ENCODE peak calls at places on chromosomes 5 and 9, in nine cellular contexts. One of them, this sample, is unnamed.

GRCh38 chr5:5340206-5340729 is 82.2 kb upstream of the ICE1 start:
- DNase-seq in LoVo: peak
- DNase-seq in ACHN: peak
- DNase-seq in aorta: peak
- DNase-seq in BJ: peak
- DNase-seq in activated naive CD8-positive, alpha-beta T cell treated with anti-CD3 and anti-CD28 coated beads for 36 hours: no peak
- DNase-seq in NB4: peak
- DNase-seq in T-cell: no peak
- DNase-seq in HuH-7: no peak
- DNase-seq in this sample: peak

GRCh38 chr5:124725040-124725434 is 21.4 kb downstream of the ZNF608 start:
- DNase-seq in LoVo: no peak
- DNase-seq in ACHN: no peak
- DNase-seq in aorta: no peak
- DNase-seq in BJ: no peak
- DNase-seq in activated naive CD8-positive, alpha-beta T cell treated with anti-CD3 and anti-CD28 coated beads for 36 hours: no peak
- DNase-seq in NB4: peak
- DNase-seq in T-cell: no peak
- DNase-seq in HuH-7: no peak
- DNase-seq in this sample: no peak

GRCh38 chr5:173196133-173196952 is 38.7 kb downstream of the NKX2-5 start:
- DNase-seq in LoVo: no peak
- DNase-seq in ACHN: no peak
- DNase-seq in aorta: no peak
- DNase-seq in BJ: no peak
- DNase-seq in activated naive CD8-positive, alpha-beta T cell treated with anti-CD3 and anti-CD28 coated beads for 36 hours: no peak
- DNase-seq in NB4: no peak
- DNase-seq in T-cell: no peak
- DNase-seq in HuH-7: no peak
- DNase-seq in this sample: no peak

GRCh38 chr9:10613413-10613812 is 611 bp upstream of the PTPRD start:
- DNase-seq in LoVo: no peak
- DNase-seq in ACHN: no peak
- DNase-seq in aorta: no peak
- DNase-seq in BJ: no peak
- DNase-seq in activated naive CD8-positive, alpha-beta T cell treated with anti-CD3 and anti-CD28 coated beads for 36 hours: no peak
- DNase-seq in NB4: no peak
- DNase-seq in T-cell: no peak
- DNase-seq in HuH-7: no peak
- DNase-seq in this sample: no peak

GRCh38 chr5:148768801-148769415 is 57.5 kb upstream of the ADRB2 start:
- DNase-seq in LoVo: no peak
- DNase-seq in ACHN: no peak
- DNase-seq in aorta: no peak
- DNase-seq in BJ: no peak
- DNase-seq in activated naive CD8-positive, alpha-beta T cell treated with anti-CD3 and anti-CD28 coated beads for 36 hours: no peak
- DNase-seq in NB4: peak
- DNase-seq in T-cell: no peak
- DNase-seq in HuH-7: no peak
- DNase-seq in this sample: no peak

GRCh38 chr5:159588930-159589329 is 258.6 kb upstream of the IL12B start:
- DNase-seq in LoVo: no peak
- DNase-seq in ACHN: no peak
- DNase-seq in aorta: no peak
- DNase-seq in BJ: no peak
- DNase-seq in activated naive CD8-positive, alpha-beta T cell treated with anti-CD3 and anti-CD28 coated beads for 36 hours: no peak
- DNase-seq in NB4: no peak
- DNase-seq in T-cell: no peak
- DNase-seq in HuH-7: no peak
- DNase-seq in this sample: no peak

GRCh38 chr5:114223866-114224265 is 138.0 kb upstream of the KCNN2 start:
- DNase-seq in LoVo: peak
- DNase-seq in ACHN: peak
- DNase-seq in aorta: no peak
- DNase-seq in BJ: no peak
- DNase-seq in activated naive CD8-positive, alpha-beta T cell treated with anti-CD3 and anti-CD28 coated beads for 36 hours: no peak
- DNase-seq in NB4: peak
- DNase-seq in T-cell: no peak
- DNase-seq in HuH-7: peak
- DNase-seq in this sample: peak

GRCh38 chr5:10685103-10685502 is 75.9 kb downstream of the DAP start:
- DNase-seq in LoVo: no peak
- DNase-seq in ACHN: no peak
- DNase-seq in aorta: no peak
- DNase-seq in BJ: no peak
- DNase-seq in activated naive CD8-positive, alpha-beta T cell treated with anti-CD3 and anti-CD28 coated beads for 36 hours: no peak
- DNase-seq in NB4: no peak
- DNase-seq in T-cell: no peak
- DNase-seq in HuH-7: no peak
- DNase-seq in this sample: no peak

GRCh38 chr5:72347801-72348305 is 27.7 kb downstream of the PTCD2 start:
- DNase-seq in LoVo: no peak
- DNase-seq in ACHN: peak
- DNase-seq in aorta: no peak
- DNase-seq in BJ: peak
- DNase-seq in activated naive CD8-positive, alpha-beta T cell treated with anti-CD3 and anti-CD28 coated beads for 36 hours: no peak
- DNase-seq in NB4: no peak
- DNase-seq in T-cell: no peak
- DNase-seq in HuH-7: no peak
- DNase-seq in this sample: peak